ENCODE peak calls at places on chromosomes 7 and 10, in ten cellular contexts. One of them, this sample, is unnamed.

GRCh38 chr7:101576993-101577392 is 52.1 kb downstream of the MYL10 start:
- DNase-seq in CD4-positive, alpha-beta memory T cell: no peak
- DNase-seq in glutamatergic neuron: no peak
- DNase-seq in activated T-cell treated with anti-CD3 and anti-CD28 coated beads, Interleukin-2, amount 50 U/mL, for 24 hours: no peak
- DNase-seq in mucosa of gallbladder: no peak
- DNase-seq in heart left ventricle: no peak
- DNase-seq in SW 1271: no peak
- DNase-seq in stimulated activated naive CD8-positive, alpha-beta T cell treated with anti-CD3 and anti-CD28 coated beads, Interleukin-15, Interleukin-2, amounts not matched to agents 100 U/mL and 50 U/mL, for 24 hours: no peak
- DNase-seq in T-helper 1 cell: no peak
- DNase-seq in iris pigment epithelial cell: no peak
- DNase-seq in this sample: no peak

GRCh38 chr10:121941532-121941931 is 13.7 kb upstream of the ATE1 start:
- DNase-seq in CD4-positive, alpha-beta memory T cell: no peak
- DNase-seq in glutamatergic neuron: no peak
- DNase-seq in activated T-cell treated with anti-CD3 and anti-CD28 coated beads, Interleukin-2, amount 50 U/mL, for 24 hours: no peak
- DNase-seq in mucosa of gallbladder: no peak
- DNase-seq in heart left ventricle: no peak
- DNase-seq in SW 1271: no peak
- DNase-seq in stimulated activated naive CD8-positive, alpha-beta T cell treated with anti-CD3 and anti-CD28 coated beads, Interleukin-15, Interleukin-2, amounts not matched to agents 100 U/mL and 50 U/mL, for 24 hours: no peak
- DNase-seq in T-helper 1 cell: no peak
- DNase-seq in iris pigment epithelial cell: no peak
- DNase-seq in this sample: no peak

GRCh38 chr7:55484241-55484640 is 88.1 kb downstream of the VOPP1 start:
- DNase-seq in CD4-positive, alpha-beta memory T cell: no peak
- DNase-seq in glutamatergic neuron: no peak
- DNase-seq in activated T-cell treated with anti-CD3 and anti-CD28 coated beads, Interleukin-2, amount 50 U/mL, for 24 hours: peak
- DNase-seq in mucosa of gallbladder: no peak
- DNase-seq in heart left ventricle: no peak
- DNase-seq in SW 1271: no peak
- DNase-seq in stimulated activated naive CD8-positive, alpha-beta T cell treated with anti-CD3 and anti-CD28 coated beads, Interleukin-15, Interleukin-2, amounts not matched to agents 100 U/mL and 50 U/mL, for 24 hours: no peak
- DNase-seq in T-helper 1 cell: no peak
- DNase-seq in iris pigment epithelial cell: no peak
- DNase-seq in this sample: no peak

GRCh38 chr7:30779574-30779973 is 8.4 kb downstream of the MINDY4 start:
- DNase-seq in CD4-positive, alpha-beta memory T cell: no peak
- DNase-seq in glutamatergic neuron: no peak
- DNase-seq in activated T-cell treated with anti-CD3 and anti-CD28 coated beads, Interleukin-2, amount 50 U/mL, for 24 hours: no peak
- DNase-seq in mucosa of gallbladder: no peak
- DNase-seq in heart left ventricle: no peak
- DNase-seq in SW 1271: no peak
- DNase-seq in stimulated activated naive CD8-positive, alpha-beta T cell treated with anti-CD3 and anti-CD28 coated beads, Interleukin-15, Interleukin-2, amounts not matched to agents 100 U/mL and 50 U/mL, for 24 hours: no peak
- DNase-seq in T-helper 1 cell: no peak
- DNase-seq in iris pigment epithelial cell: no peak
- DNase-seq in this sample: no peak

GRCh38 chr10:96470108-96470743 is 43.5 kb downstream of the TLL2 start:
- DNase-seq in CD4-positive, alpha-beta memory T cell: peak
- DNase-seq in glutamatergic neuron: peak
- DNase-seq in activated T-cell treated with anti-CD3 and anti-CD28 coated beads, Interleukin-2, amount 50 U/mL, for 24 hours: peak
- DNase-seq in mucosa of gallbladder: peak
- DNase-seq in heart left ventricle: peak
- DNase-seq in SW 1271: no peak
- DNase-seq in stimulated activated naive CD8-positive, alpha-beta T cell treated with anti-CD3 and anti-CD28 coated beads, Interleukin-15, Interleukin-2, amounts not matched to agents 100 U/mL and 50 U/mL, for 24 hours: peak
- DNase-seq in T-helper 1 cell: no peak
- DNase-seq in iris pigment epithelial cell: peak
- DNase-seq in this sample: peak

GRCh38 chr7:140638311-140638791 is 2.3 kb downstream of the DENND2A start:
- DNase-seq in CD4-positive, alpha-beta memory T cell: no peak
- DNase-seq in glutamatergic neuron: peak
- DNase-seq in activated T-cell treated with anti-CD3 and anti-CD28 coated beads, Interleukin-2, amount 50 U/mL, for 24 hours: no peak
- DNase-seq in mucosa of gallbladder: no peak
- DNase-seq in heart left ventricle: no peak
- DNase-seq in SW 1271: no peak
- DNase-seq in stimulated activated naive CD8-positive, alpha-beta T cell treated with anti-CD3 and anti-CD28 coated beads, Interleukin-15, Interleukin-2, amounts not matched to agents 100 U/mL and 50 U/mL, for 24 hours: no peak
- DNase-seq in T-helper 1 cell: no peak
- DNase-seq in iris pigment epithelial cell: peak
- DNase-seq in this sample: no peak

GRCh38 chr7:94882891-94883290 is 24.5 kb upstream of the PPP1R9A start:
- DNase-seq in CD4-positive, alpha-beta memory T cell: no peak
- DNase-seq in glutamatergic neuron: no peak
- DNase-seq in activated T-cell treated with anti-CD3 and anti-CD28 coated beads, Interleukin-2, amount 50 U/mL, for 24 hours: no peak
- DNase-seq in mucosa of gallbladder: no peak
- DNase-seq in heart left ventricle: no peak
- DNase-seq in SW 1271: no peak
- DNase-seq in stimulated activated naive CD8-positive, alpha-beta T cell treated with anti-CD3 and anti-CD28 coated beads, Interleukin-15, Interleukin-2, amounts not matched to agents 100 U/mL and 50 U/mL, for 24 hours: no peak
- DNase-seq in T-helper 1 cell: no peak
- DNase-seq in iris pigment epithelial cell: no peak
- DNase-seq in this sample: no peak

GRCh38 chr10:45514283-45515270 is 140.6 kb downstream of the ALOX5 start:
- DNase-seq in CD4-positive, alpha-beta memory T cell: no peak
- DNase-seq in glutamatergic neuron: peak
- DNase-seq in activated T-cell treated with anti-CD3 and anti-CD28 coated beads, Interleukin-2, amount 50 U/mL, for 24 hours: no peak
- DNase-seq in mucosa of gallbladder: no peak
- DNase-seq in heart left ventricle: no peak
- DNase-seq in SW 1271: no peak
- DNase-seq in stimulated activated naive CD8-positive, alpha-beta T cell treated with anti-CD3 and anti-CD28 coated beads, Interleukin-15, Interleukin-2, amounts not matched to agents 100 U/mL and 50 U/mL, for 24 hours: no peak
- DNase-seq in T-helper 1 cell: no peak
- DNase-seq in iris pigment epithelial cell: peak
- DNase-seq in this sample: no peak